ENCODE peak calls at places on chromosomes 5 and 9, in nine cellular contexts. V is mesothelial cell of epicardium, I is dorsolateral prefrontal cortex, N is fibroblast of lung, X is PC-3, T is Peyer's patch, K is SK-N-SH, C is MCF 10A, Q is lower lobe of right lung. F is an unnamed sample.

GRCh38 chr5:80109549-80110478 is 74.7 kb downstream of the THBS4 start:
- DNase-seq in V (no peak), I (no peak), N (no peak), X (no peak), T (no peak), K (peak; percentile 71), C (no peak), Q (no peak), F (no peak)

GRCh38 chr9:15299374-15299939 is 7.6 kb downstream of the TTC39B start:
- DNase-seq in V (no peak), I (no peak), N (no peak), X (no peak), T (no peak), K (no peak), C (no peak), Q (no peak), F (no peak)

GRCh38 chr5:105836263-105836662 is 1834.5 kb downstream of the EFNA5 start:
- DNase-seq in V (no peak), I (no peak), N (no peak), X (no peak), T (no peak), K (no peak), C (no peak), Q (no peak), F (no peak)

GRCh38 chr9:105051897-105052296 is 123.9 kb upstream of the ABCA1 start:
- DNase-seq in V (no peak), I (no peak), N (no peak), X (no peak), T (no peak), K (no peak), C (no peak), Q (no peak), F (no peak)

GRCh38 chr5:124670672-124671592 is 75.5 kb downstream of the ZNF608 start:
- DNase-seq in V (no peak), I (no peak), N (no peak), X (no peak), T (no peak), K (no peak), C (no peak), Q (no peak), F (no peak)

GRCh38 chr5:80238778-80239679 is 16.8 kb downstream of the SERINC5 start:
- DNase-seq in V (peak; percentile 43), I (peak; percentile 84), N (peak; percentile 83), X (no peak), T (no peak), K (peak; percentile 57), C (peak; percentile 41), Q (no peak), F (no peak)

GRCh38 chr5:87418506-87418905 is 5.8 kb upstream of the CCNH start:
- DNase-seq in V (no peak), I (no peak), N (no peak), X (peak; percentile 80), T (no peak), K (no peak), C (no peak), Q (no peak), F (no peak)

GRCh38 chr5:32709789-32710334 is 1.3 kb upstream of the NPR3 start:
- DNase-seq in V (peak; percentile 72), I (peak; percentile 50), N (peak; percentile 79), X (peak; percentile 79), T (peak; percentile 55), K (peak; percentile 71), C (peak; percentile 79), Q (peak; percentile 70), F (peak; percentile 47)

GRCh38 chr9:101311759-101312420 is 72.9 kb downstream of the BAAT start:
- DNase-seq in V (no peak), I (no peak), N (peak; percentile 68), X (peak; percentile 78), T (no peak), K (peak; percentile 38), C (peak; percentile 84), Q (no peak), F (no peak)

GRCh38 chr9:89431930-89432725 is 65.8 kb downstream of the SEMA4D start:
- DNase-seq in V (no peak), I (no peak), N (no peak), X (no peak), T (no peak), K (no peak), C (no peak), Q (no peak), F (no peak)

GRCh38 chr9:135963938-135964337 is 2.8 kb upstream of the UBAC1 start:
- DNase-seq in V (no peak), I (no peak), N (no peak), X (no peak), T (no peak), K (no peak), C (no peak), Q (no peak), F (no peak)

GRCh38 chr5:116536279-116537161 is 38.1 kb downstream of the SEMA6A start:
- DNase-seq in V (no peak), I (peak; percentile 36), N (no peak), X (no peak), T (peak; percentile 56), K (no peak), C (no peak), Q (no peak), F (no peak)

GRCh38 chr9:37801287-37801850 is 772 bp downstream of the DCAF10 start:
- DNase-seq in V (no peak), I (peak; percentile 22), N (peak; percentile 38), X (peak; percentile 7), T (peak; percentile 73), K (peak; percentile 70), C (peak; percentile 32), Q (peak; percentile 69), F (peak; percentile 16)

GRCh38 chr5:32805966-32806626 is 95.0 kb downstream of the NPR3 start:
- DNase-seq in V (no peak), I (no peak), N (peak; percentile 77), X (peak; percentile 74), T (no peak), K (no peak), C (peak; percentile 79), Q (no peak), F (no peak)

GRCh38 chr9:134046894-134047681 is 20.7 kb downstream of the BRD3 start:
- DNase-seq in V (no peak), I (no peak), N (no peak), X (no peak), T (no peak), K (no peak), C (no peak), Q (no peak), F (no peak)

GRCh38 chr5:124908603-124909451 is 162.4 kb upstream of the ZNF608 start:
- DNase-seq in V (no peak), I (no peak), N (peak; percentile 77), X (no peak), T (peak; percentile 62), K (peak; percentile 60), C (peak; percentile 56), Q (no peak), F (no peak)

GRCh38 chr5:149143470-149143869 is 2.2 kb downstream of the ABLIM3 start:
- DNase-seq in V (no peak), I (no peak), N (peak; percentile 86), X (peak; percentile 81), T (no peak), K (no peak), C (peak; percentile 57), Q (no peak), F (no peak)

GRCh38 chr9:100084145-100084478 is 14.7 kb downstream of the ERP44 start:
- DNase-seq in V (no peak), I (no peak), N (no peak), X (no peak), T (no peak), K (no peak), C (no peak), Q (no peak), F (no peak)

GRCh38 chr5:149857499-149857898 is 87.1 kb downstream of the PDE6A start:
- DNase-seq in V (no peak), I (peak; percentile 20), N (peak; percentile 27), X (peak; percentile 71), T (peak; percentile 92), K (peak; percentile 33), C (peak; percentile 99), Q (peak; percentile 74), F (no peak)

GRCh38 chr9:119938871-119939270 is 569.6 kb upstream of the BRINP1 start:
- DNase-seq in V (no peak), I (no peak), N (peak; percentile 54), X (no peak), T (no peak), K (no peak), C (no peak), Q (no peak), F (no peak)

GRCh38 chr5:168712280-168712924 is 133.2 kb upstream of the PANK3 start:
- DNase-seq in V (no peak), I (no peak), N (peak; percentile 99), X (peak; percentile 90), T (no peak), K (no peak), C (peak; percentile 87), Q (no peak), F (no peak)

GRCh38 chr5:109218767-109219166 is 191.0 kb downstream of the PJA2 start:
- DNase-seq in V (no peak), I (no peak), N (no peak), X (no peak), T (no peak), K (peak; percentile 34), C (no peak), Q (no peak), F (no peak)

DNA sequence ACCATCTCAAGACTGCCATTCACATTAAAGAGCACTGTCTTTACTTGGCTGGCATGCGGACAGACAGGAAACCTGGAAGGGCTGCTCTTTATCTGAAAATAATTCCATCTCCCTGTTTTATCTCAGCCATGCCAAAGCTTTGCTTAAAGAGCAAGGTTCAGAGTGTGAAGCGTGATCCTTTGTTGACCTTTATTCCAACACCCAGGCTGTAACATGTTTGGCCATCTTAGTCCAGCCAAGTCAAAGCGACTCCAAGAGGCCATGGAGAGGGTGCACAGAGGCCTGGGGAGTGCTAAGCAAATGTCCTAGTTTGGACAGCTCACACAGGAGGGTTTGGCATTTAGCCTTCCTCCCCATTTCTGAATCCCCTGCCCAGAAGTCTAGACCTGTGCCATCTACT is 194.7 kb downstream of the PJA2 start:
- DNase-seq in V (no peak), I (no peak), N (no peak), X (no peak), T (no peak), K (no peak), C (no peak), Q (no peak), F (no peak)
- TF ChIP-seq CTCF in V (no peak), I (no peak), N (no peak), X (no peak), T (no peak), K (no peak), C (no peak), Q (no peak), F (no peak)

GRCh38 chr9:114072181-114073140 is 5.6 kb downstream of the AMBP start:
- DNase-seq in V (no peak), I (no peak), N (peak; percentile 52), X (no peak), T (peak; percentile 50), K (no peak), C (peak; percentile 28), Q (no peak), F (no peak)
- TF ChIP-seq CTCF in V (no peak), I (no peak), N (no peak), X (no peak), T (no peak), K (no peak), C (no peak), Q (no peak), F (no peak)

GRCh38 chr9:132507670-132508469 is 74.5 kb upstream of the BARHL1 start:
- DNase-seq in V (peak; percentile 80), I (peak; percentile 63), N (peak; percentile 45), X (peak; percentile 75), T (peak; percentile 68), K (peak; percentile 92), C (peak; percentile 65), Q (no peak), F (peak; percentile 66)
- TF ChIP-seq CTCF in V (peak; percentile 86), I (peak; percentile 76), N (peak; percentile 84), X (peak; percentile 81), T (peak; percentile 36), K (peak; percentile 84), C (peak; percentile 73), Q (peak; percentile 70), F (peak; percentile 86)

GRCh38 chr5:56314536-56314935 is 81.4 kb upstream of the ANKRD55 start:
- DNase-seq in V (no peak), I (no peak), N (no peak), X (peak; percentile 7), T (no peak), K (no peak), C (peak; percentile 18), Q (no peak), F (no peak)
- TF ChIP-seq CTCF in V (no peak), I (peak; percentile 10), N (no peak), X (peak; percentile 48), T (peak; percentile 4), K (peak; percentile 51), C (peak; percentile 36), Q (peak; percentile 38), F (peak; percentile 38)